ENCODE peak calls at places on chromosome 11, in ten cellular contexts. Q is retina; Z is OCI-LY7; H is coronary artery; P is central memory CD4-positive, alpha-beta T cell; O is cardiac muscle cell; M is stimulated activated CD4-positive, alpha-beta T cell treated with anti-CD3 and anti-CD28 coated beads, Interleukin-1b, Interleukin-23, amount 100 ng/mL, for 1 hour; R is HTR-8/SVneo; V is NCI-H2081; W is GM19239. B is an unnamed sample.
A peak's percentile ranks its signal among the peaks of the same experiment; 100 is the strongest.

GRCh38 chr11:44632466-44633123 is 67.1 kb downstream of the CD82 start:
- DNase-seq in Q (no peak), Z (peak; percentile 17), H (peak; percentile 50), P (peak; percentile 20), O (peak; percentile 48), M (no peak), R (no peak), V (no peak), W (no peak), B (no peak)

GRCh38 chr11:69310934-69311766 is 17.2 kb downstream of the MYEOV start:
- DNase-seq in Q (no peak), Z (no peak), H (no peak), P (no peak), O (no peak), M (no peak), R (no peak), V (no peak), W (no peak), B (no peak)

GRCh38 chr11:66360406-66361073 is 11.0 kb downstream of the SLC29A2 start:
- DNase-seq in Q (no peak), Z (no peak), H (no peak), P (no peak), O (no peak), M (no peak), R (no peak), V (no peak), W (no peak), B (no peak)

GRCh38 chr11:47078751-47079524 is 97.7 kb downstream of the ARFGAP2 start:
- DNase-seq in Q (no peak), Z (no peak), H (no peak), P (no peak), O (peak; percentile 65), M (no peak), R (no peak), V (no peak), W (no peak), B (no peak)

GRCh38 chr11:93817426-93818348 is 32.7 kb downstream of the VSTM5 start:
- DNase-seq in Q (no peak), Z (no peak), H (no peak), P (no peak), O (no peak), M (no peak), R (no peak), V (no peak), W (no peak), B (no peak)

GRCh38 chr11:28836285-28837081 is 728.3 kb downstream of the METTL15 start:
- DNase-seq in Q (peak; percentile 6), Z (no peak), H (no peak), P (no peak), O (peak; percentile 95), M (no peak), R (peak; percentile 34), V (no peak), W (no peak), B (no peak)

GRCh38 chr11:132251095-132251494 is 880.7 kb downstream of the NTM start:
- DNase-seq in Q (no peak), Z (no peak), H (no peak), P (no peak), O (no peak), M (no peak), R (no peak), V (no peak), W (no peak), B (no peak)

GRCh38 chr11:19734171-19734570 is 21.5 kb downstream of the NAV2 start:
- DNase-seq in Q (no peak), Z (no peak), H (no peak), P (no peak), O (no peak), M (no peak), R (no peak), V (no peak), W (no peak), B (no peak)

GRCh38 chr11:44110231-44110679 is 14.8 kb downstream of the EXT2 start:
- DNase-seq in Q (peak; percentile 47), Z (peak; percentile 65), H (no peak), P (peak; percentile 26), O (peak; percentile 63), M (no peak), R (peak; percentile 59), V (peak; percentile 35), W (peak; percentile 48), B (peak; percentile 44)

GRCh38 chr11:111555255-111555654 is 14.7 kb downstream of the LAYN start:
- DNase-seq in Q (no peak), Z (no peak), H (no peak), P (no peak), O (no peak), M (no peak), R (no peak), V (no peak), W (no peak), B (no peak)

GRCh38 chr11:88631497-88631896 is 294.0 kb upstream of the CTSC start:
- DNase-seq in Q (no peak), Z (no peak), H (no peak), P (no peak), O (no peak), M (no peak), R (no peak), V (no peak), W (no peak), B (no peak)